ENCODE peak calls at places on chromosomes 3 and 15, in eight cellular contexts. One of them, this sample, is unnamed.

GRCh38 chr15:66515901-66516322 is 10.8 kb downstream of the ZWILCH start:
- DNase-seq in GM23338: no peak
- DNase-seq in foreskin fibroblast: peak
- DNase-seq in pancreas: no peak
- DNase-seq in progenitor cell of endocrine pancreas: no peak
- DNase-seq in IMR-90: no peak
- DNase-seq in HFFc6: no peak
- DNase-seq in heart left ventricle: no peak
- DNase-seq in this sample: no peak

GRCh38 chr15:96484830-96485229 is 154.3 kb downstream of the NR2F2 start:
- DNase-seq in GM23338: no peak
- DNase-seq in foreskin fibroblast: no peak
- DNase-seq in pancreas: no peak
- DNase-seq in progenitor cell of endocrine pancreas: no peak
- DNase-seq in IMR-90: no peak
- DNase-seq in HFFc6: no peak
- DNase-seq in heart left ventricle: no peak
- DNase-seq in this sample: no peak

GRCh38 chr3:43477600-43477999 is 144.2 kb downstream of the ANO10 start:
- DNase-seq in GM23338: no peak
- DNase-seq in foreskin fibroblast: no peak
- DNase-seq in pancreas: no peak
- DNase-seq in progenitor cell of endocrine pancreas: no peak
- DNase-seq in IMR-90: no peak
- DNase-seq in HFFc6: no peak
- DNase-seq in heart left ventricle: peak
- DNase-seq in this sample: no peak

GRCh38 chr15:101178414-101178813 is 73.4 kb downstream of the CHSY1 start:
- DNase-seq in GM23338: no peak
- DNase-seq in foreskin fibroblast: no peak
- DNase-seq in pancreas: no peak
- DNase-seq in progenitor cell of endocrine pancreas: no peak
- DNase-seq in IMR-90: no peak
- DNase-seq in HFFc6: no peak
- DNase-seq in heart left ventricle: no peak
- DNase-seq in this sample: no peak

GRCh38 chr15:78162038-78162437 is 12.9 kb downstream of the IDH3A start:
- DNase-seq in GM23338: no peak
- DNase-seq in foreskin fibroblast: no peak
- DNase-seq in pancreas: no peak
- DNase-seq in progenitor cell of endocrine pancreas: no peak
- DNase-seq in IMR-90: no peak
- DNase-seq in HFFc6: no peak
- DNase-seq in heart left ventricle: no peak
- DNase-seq in this sample: no peak

GRCh38 chr15:63335543-63336240 is 46.0 kb downstream of the CA12 start:
- DNase-seq in GM23338: no peak
- DNase-seq in foreskin fibroblast: peak
- DNase-seq in pancreas: no peak
- DNase-seq in progenitor cell of endocrine pancreas: no peak
- DNase-seq in IMR-90: no peak
- DNase-seq in HFFc6: no peak
- DNase-seq in heart left ventricle: no peak
- DNase-seq in this sample: no peak

GRCh38 chr15:60720084-60720483 is 241.1 kb upstream of the ICE2 start:
- DNase-seq in GM23338: no peak
- DNase-seq in foreskin fibroblast: no peak
- DNase-seq in pancreas: no peak
- DNase-seq in progenitor cell of endocrine pancreas: no peak
- DNase-seq in IMR-90: no peak
- DNase-seq in HFFc6: no peak
- DNase-seq in heart left ventricle: no peak
- DNase-seq in this sample: no peak

GRCh38 chr3:124258057-124258500 is 266.2 kb upstream of the ROPN1 start:
- DNase-seq in GM23338: no peak
- DNase-seq in foreskin fibroblast: no peak
- DNase-seq in pancreas: peak
- DNase-seq in progenitor cell of endocrine pancreas: no peak
- DNase-seq in IMR-90: peak
- DNase-seq in HFFc6: peak
- DNase-seq in heart left ventricle: no peak
- DNase-seq in this sample: no peak

GRCh38 chr15:101446527-101447167 is 42.9 kb downstream of the PCSK6 start:
- DNase-seq in GM23338: no peak
- DNase-seq in foreskin fibroblast: peak
- DNase-seq in pancreas: no peak
- DNase-seq in progenitor cell of endocrine pancreas: no peak
- DNase-seq in IMR-90: no peak
- DNase-seq in HFFc6: no peak
- DNase-seq in heart left ventricle: no peak
- DNase-seq in this sample: no peak

GRCh38 chr3:138692152-138692551 is 83.6 kb downstream of the FAIM start:
- DNase-seq in GM23338: no peak
- DNase-seq in foreskin fibroblast: no peak
- DNase-seq in pancreas: no peak
- DNase-seq in progenitor cell of endocrine pancreas: no peak
- DNase-seq in IMR-90: no peak
- DNase-seq in HFFc6: no peak
- DNase-seq in heart left ventricle: no peak
- DNase-seq in this sample: no peak

GRCh38 chr15:57555270-57555669 is 36.4 kb upstream of the MYZAP start:
- DNase-seq in GM23338: no peak
- DNase-seq in foreskin fibroblast: peak
- DNase-seq in pancreas: no peak
- DNase-seq in progenitor cell of endocrine pancreas: no peak
- DNase-seq in IMR-90: peak
- DNase-seq in HFFc6: no peak
- DNase-seq in heart left ventricle: no peak
- DNase-seq in this sample: no peak

GRCh38 chr15:96330450-96331140 is at the start of gene NR2F2:
- DNase-seq in GM23338: peak
- DNase-seq in foreskin fibroblast: peak
- DNase-seq in pancreas: peak
- DNase-seq in progenitor cell of endocrine pancreas: peak
- DNase-seq in IMR-90: peak
- DNase-seq in HFFc6: peak
- DNase-seq in heart left ventricle: peak
- DNase-seq in this sample: peak

GRCh38 chr3:64143399-64144130 is 81.7 kb downstream of the PRICKLE2 start:
- DNase-seq in GM23338: no peak
- DNase-seq in foreskin fibroblast: peak
- DNase-seq in pancreas: no peak
- DNase-seq in progenitor cell of endocrine pancreas: no peak
- DNase-seq in IMR-90: peak
- DNase-seq in HFFc6: peak
- DNase-seq in heart left ventricle: no peak
- DNase-seq in this sample: no peak

GRCh38 chr3:120339362-120339761 is 9.8 kb downstream of the LRRC58 start:
- DNase-seq in GM23338: no peak
- DNase-seq in foreskin fibroblast: no peak
- DNase-seq in pancreas: no peak
- DNase-seq in progenitor cell of endocrine pancreas: no peak
- DNase-seq in IMR-90: no peak
- DNase-seq in HFFc6: no peak
- DNase-seq in heart left ventricle: no peak
- DNase-seq in this sample: no peak

GRCh38 chr3:146313411-146314111 is 62.7 kb upstream of the PLSCR4 start:
- DNase-seq in GM23338: no peak
- DNase-seq in foreskin fibroblast: peak
- DNase-seq in pancreas: no peak
- DNase-seq in progenitor cell of endocrine pancreas: no peak
- DNase-seq in IMR-90: peak
- DNase-seq in HFFc6: peak
- DNase-seq in heart left ventricle: no peak
- DNase-seq in this sample: peak

GRCh38 chr3:100765437-100765975 is 56.2 kb downstream of the TFG start:
- DNase-seq in GM23338: no peak
- DNase-seq in foreskin fibroblast: no peak
- DNase-seq in pancreas: no peak
- DNase-seq in progenitor cell of endocrine pancreas: no peak
- DNase-seq in IMR-90: no peak
- DNase-seq in HFFc6: no peak
- DNase-seq in heart left ventricle: no peak
- DNase-seq in this sample: no peak

GRCh38 chr15:48063411-48063985 is 57.3 kb upstream of the SLC24A5 start:
- DNase-seq in GM23338: peak
- DNase-seq in foreskin fibroblast: no peak
- DNase-seq in pancreas: no peak
- DNase-seq in progenitor cell of endocrine pancreas: no peak
- DNase-seq in IMR-90: no peak
- DNase-seq in HFFc6: no peak
- DNase-seq in heart left ventricle: no peak
- DNase-seq in this sample: no peak

GRCh38 chr3:178384302-178384939 is 151.8 kb upstream of the KCNMB2 start:
- DNase-seq in GM23338: no peak
- DNase-seq in foreskin fibroblast: peak
- DNase-seq in pancreas: no peak
- DNase-seq in progenitor cell of endocrine pancreas: no peak
- DNase-seq in IMR-90: no peak
- DNase-seq in HFFc6: no peak
- DNase-seq in heart left ventricle: no peak
- DNase-seq in this sample: no peak

GRCh38 chr3:155604126-155604525 is 140.7 kb downstream of the PLCH1 start:
- DNase-seq in GM23338: no peak
- DNase-seq in foreskin fibroblast: peak
- DNase-seq in pancreas: no peak
- DNase-seq in progenitor cell of endocrine pancreas: no peak
- DNase-seq in IMR-90: no peak
- DNase-seq in HFFc6: no peak
- DNase-seq in heart left ventricle: no peak
- DNase-seq in this sample: no peak

GRCh38 chr15:100770781-100771584 is 108.6 kb upstream of the ALDH1A3 start:
- DNase-seq in GM23338: no peak
- DNase-seq in foreskin fibroblast: no peak
- DNase-seq in pancreas: no peak
- DNase-seq in progenitor cell of endocrine pancreas: no peak
- DNase-seq in IMR-90: no peak
- DNase-seq in HFFc6: no peak
- DNase-seq in heart left ventricle: no peak
- DNase-seq in this sample: no peak

DNA sequence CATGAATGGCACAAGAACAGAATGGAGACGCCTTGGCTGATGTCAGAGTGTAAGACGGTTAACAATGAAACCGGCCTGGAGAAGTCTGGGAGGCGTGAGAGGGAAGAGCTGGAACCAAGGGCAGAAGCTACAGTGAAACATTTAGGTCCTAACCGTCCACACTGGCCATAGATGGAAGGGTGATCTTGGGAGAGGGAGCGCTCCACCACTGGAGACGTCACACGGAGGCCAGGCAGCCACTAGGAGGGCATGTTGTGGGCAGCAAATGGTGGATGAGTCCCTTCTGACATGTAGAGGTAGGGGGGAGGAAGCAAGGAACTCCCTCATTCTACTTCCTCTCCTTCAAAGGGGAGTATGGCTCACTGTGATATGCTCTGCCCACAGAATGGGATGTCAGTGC is 23.8 kb downstream of the FEM1B start:
- DNase-seq in GM23338: no peak
- DNase-seq in foreskin fibroblast: no peak
- DNase-seq in pancreas: no peak
- DNase-seq in progenitor cell of endocrine pancreas: no peak
- DNase-seq in IMR-90: no peak
- DNase-seq in HFFc6: no peak
- DNase-seq in heart left ventricle: no peak
- DNase-seq in this sample: no peak
- TF ChIP-seq CTCF in GM23338: no peak
- TF ChIP-seq CTCF in foreskin fibroblast: no peak
- TF ChIP-seq CTCF in pancreas: no peak
- TF ChIP-seq CTCF in progenitor cell of endocrine pancreas: no peak
- TF ChIP-seq CTCF in IMR-90: no peak
- TF ChIP-seq CTCF in HFFc6: no peak
- TF ChIP-seq CTCF in heart left ventricle: no peak
- TF ChIP-seq CTCF in this sample: no peak

DNA sequence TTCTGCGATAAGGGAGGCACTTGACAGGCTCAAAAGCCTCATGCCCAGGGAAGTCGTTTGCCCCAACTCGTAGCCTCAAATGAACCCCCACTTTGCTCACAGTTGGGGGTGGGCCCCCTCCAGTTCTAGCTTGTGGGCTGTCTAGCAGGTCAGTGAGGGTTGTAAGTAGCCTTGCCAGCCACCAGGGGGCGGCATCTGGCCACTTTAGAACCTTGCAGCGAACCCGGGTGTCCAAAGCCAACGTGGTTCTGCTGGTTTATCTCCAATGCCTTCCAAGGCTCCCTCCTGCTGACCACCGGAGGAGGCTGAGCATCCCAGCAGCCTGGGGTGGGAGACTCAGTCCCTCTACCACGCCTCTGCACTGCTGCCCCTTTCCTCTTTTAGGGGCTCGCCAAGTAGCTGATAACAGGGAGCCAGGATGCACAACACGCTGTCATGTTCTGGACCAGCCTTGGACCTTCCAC is 9.2 kb upstream of the RBSN start:
- DNase-seq in GM23338: peak
- DNase-seq in foreskin fibroblast: peak
- DNase-seq in pancreas: peak
- DNase-seq in progenitor cell of endocrine pancreas: peak
- DNase-seq in IMR-90: peak
- DNase-seq in HFFc6: peak
- DNase-seq in heart left ventricle: peak
- DNase-seq in this sample: peak
- TF ChIP-seq CTCF in GM23338: peak
- TF ChIP-seq CTCF in foreskin fibroblast: peak
- TF ChIP-seq CTCF in pancreas: peak
- TF ChIP-seq CTCF in progenitor cell of endocrine pancreas: peak
- TF ChIP-seq CTCF in IMR-90: peak
- TF ChIP-seq CTCF in HFFc6: peak
- TF ChIP-seq CTCF in heart left ventricle: peak
- TF ChIP-seq CTCF in this sample: peak

DNA sequence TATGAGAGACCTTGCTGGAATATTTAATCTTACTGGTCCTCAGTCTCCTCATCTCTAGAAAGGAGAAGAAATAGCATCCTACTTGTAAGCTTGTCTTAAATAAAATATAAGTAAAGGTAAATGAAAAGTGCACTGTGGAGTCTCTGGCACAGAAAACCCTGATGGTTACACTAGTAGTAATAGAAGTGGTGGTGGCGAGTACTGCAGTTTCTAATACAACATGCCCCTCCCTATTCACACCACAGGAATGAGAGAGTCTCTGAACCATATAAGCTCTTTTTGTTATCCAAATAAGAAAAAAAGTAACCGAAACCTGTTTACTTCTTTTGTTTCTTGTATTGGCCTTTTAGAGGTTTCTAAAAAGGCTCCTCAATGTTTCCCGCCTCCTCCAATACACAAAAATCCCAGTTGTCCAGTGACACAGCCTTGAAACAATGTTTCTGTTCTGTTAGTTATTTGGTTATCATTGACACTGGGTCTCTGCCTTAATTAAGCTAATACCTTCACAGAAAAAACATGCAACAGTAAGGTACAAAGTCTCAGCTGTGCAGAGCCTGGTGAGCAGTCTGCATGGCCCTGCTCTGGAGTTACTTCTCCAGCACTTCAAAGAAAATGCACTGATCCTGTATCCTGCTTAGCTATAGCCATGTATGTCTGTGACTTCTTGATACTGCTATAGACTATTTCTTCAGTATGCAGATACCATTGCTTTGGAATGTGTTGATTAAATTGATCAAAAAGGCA is 315.7 kb upstream of the IL12A start:
- DNase-seq in GM23338: peak
- DNase-seq in foreskin fibroblast: peak
- DNase-seq in pancreas: no peak
- DNase-seq in progenitor cell of endocrine pancreas: no peak
- DNase-seq in IMR-90: no peak
- DNase-seq in HFFc6: no peak
- DNase-seq in heart left ventricle: no peak
- DNase-seq in this sample: no peak
- TF ChIP-seq CTCF in GM23338: no peak
- TF ChIP-seq CTCF in foreskin fibroblast: no peak
- TF ChIP-seq CTCF in pancreas: no peak
- TF ChIP-seq CTCF in progenitor cell of endocrine pancreas: peak
- TF ChIP-seq CTCF in IMR-90: no peak
- TF ChIP-seq CTCF in HFFc6: peak
- TF ChIP-seq CTCF in heart left ventricle: no peak
- TF ChIP-seq CTCF in this sample: no peak

GRCh38 chr3:189365609-189366564 is 194.1 kb downstream of the TPRG1 start:
- DNase-seq in GM23338: no peak
- DNase-seq in foreskin fibroblast: no peak
- DNase-seq in pancreas: no peak
- DNase-seq in progenitor cell of endocrine pancreas: no peak
- DNase-seq in IMR-90: no peak
- DNase-seq in HFFc6: no peak
- DNase-seq in heart left ventricle: no peak
- DNase-seq in this sample: no peak
- TF ChIP-seq CTCF in GM23338: no peak
- TF ChIP-seq CTCF in foreskin fibroblast: no peak
- TF ChIP-seq CTCF in pancreas: no peak
- TF ChIP-seq CTCF in progenitor cell of endocrine pancreas: no peak
- TF ChIP-seq CTCF in IMR-90: no peak
- TF ChIP-seq CTCF in HFFc6: no peak
- TF ChIP-seq CTCF in heart left ventricle: no peak
- TF ChIP-seq CTCF in this sample: peak